ENCODE peak calls at places on chromosome X, in six cellular contexts. One of them, this sample, is unnamed.

GRCh38 chrX:74420194-74421035 is 878 bp upstream of the SLC16A2 start:
- DNase-seq in foreskin keratinocyte: peak; percentile 52
- DNase-seq in H9: peak; percentile 76
- DNase-seq in tibial artery: peak; percentile 92
- DNase-seq in HCT116: no peak
- DNase-seq in left ventricle myocardium inferior: peak; percentile 75
- DNase-seq in this sample: no peak

GRCh38 chrX:71171110-71171801 is 26.6 kb downstream of the NLGN3 start:
- DNase-seq in foreskin keratinocyte: no peak
- DNase-seq in H9: no peak
- DNase-seq in tibial artery: no peak
- DNase-seq in HCT116: no peak
- DNase-seq in left ventricle myocardium inferior: no peak
- DNase-seq in this sample: no peak

GRCh38 chrX:139158256-139158655 is 372.3 kb upstream of the F9 start:
- DNase-seq in foreskin keratinocyte: no peak
- DNase-seq in H9: no peak
- DNase-seq in tibial artery: no peak
- DNase-seq in HCT116: no peak
- DNase-seq in left ventricle myocardium inferior: no peak
- DNase-seq in this sample: no peak

GRCh38 chrX:107716816-107717700 is 58.5 kb downstream of the TSC22D3 start:
- DNase-seq in foreskin keratinocyte: peak; percentile 53
- DNase-seq in H9: peak; percentile 80
- DNase-seq in tibial artery: peak; percentile 96
- DNase-seq in HCT116: peak; percentile 46
- DNase-seq in left ventricle myocardium inferior: peak; percentile 83
- DNase-seq in this sample: no peak

GRCh38 chrX:78105944-78106650 is 2.0 kb downstream of the PGK1 start:
- DNase-seq in foreskin keratinocyte: no peak
- DNase-seq in H9: no peak
- DNase-seq in tibial artery: no peak
- DNase-seq in HCT116: no peak
- DNase-seq in left ventricle myocardium inferior: no peak
- DNase-seq in this sample: no peak

GRCh38 chrX:132401935-132402334 is 86.9 kb downstream of the MBNL3 start:
- DNase-seq in foreskin keratinocyte: peak; percentile 79
- DNase-seq in H9: no peak
- DNase-seq in tibial artery: no peak
- DNase-seq in HCT116: no peak
- DNase-seq in left ventricle myocardium inferior: no peak
- DNase-seq in this sample: no peak

GRCh38 chrX:115324194-115324593 is 34.7 kb downstream of the LUZP4 start:
- DNase-seq in foreskin keratinocyte: peak; percentile 51
- DNase-seq in H9: no peak
- DNase-seq in tibial artery: no peak
- DNase-seq in HCT116: no peak
- DNase-seq in left ventricle myocardium inferior: peak; percentile 22
- DNase-seq in this sample: no peak

GRCh38 chrX:35166023-35166422 is 223.4 kb downstream of the FAM47B start:
- DNase-seq in foreskin keratinocyte: no peak
- DNase-seq in H9: no peak
- DNase-seq in tibial artery: no peak
- DNase-seq in HCT116: no peak
- DNase-seq in left ventricle myocardium inferior: no peak
- DNase-seq in this sample: no peak

GRCh38 chrX:37679888-37680287 is 5.7 kb upstream of the XK start:
- DNase-seq in foreskin keratinocyte: no peak
- DNase-seq in H9: no peak
- DNase-seq in tibial artery: no peak
- DNase-seq in HCT116: no peak
- DNase-seq in left ventricle myocardium inferior: no peak
- DNase-seq in this sample: no peak

GRCh38 chrX:134369576-134369975 is 90.4 kb upstream of the HPRT1 start:
- DNase-seq in foreskin keratinocyte: no peak
- DNase-seq in H9: no peak
- DNase-seq in tibial artery: no peak
- DNase-seq in HCT116: no peak
- DNase-seq in left ventricle myocardium inferior: no peak
- DNase-seq in this sample: no peak

GRCh38 chrX:24276011-24276410 is 37.9 kb downstream of the SUPT20HL2 start:
- DNase-seq in foreskin keratinocyte: no peak
- DNase-seq in H9: no peak
- DNase-seq in tibial artery: no peak
- DNase-seq in HCT116: no peak
- DNase-seq in left ventricle myocardium inferior: no peak
- DNase-seq in this sample: no peak

GRCh38 chrX:50343917-50344316 is 126.7 kb downstream of the DGKK start:
- DNase-seq in foreskin keratinocyte: no peak
- DNase-seq in H9: no peak
- DNase-seq in tibial artery: no peak
- DNase-seq in HCT116: no peak
- DNase-seq in left ventricle myocardium inferior: no peak
- DNase-seq in this sample: no peak

GRCh38 chrX:119880076-119880475 is 8.4 kb downstream of the NDUFA1 start:
- DNase-seq in foreskin keratinocyte: no peak
- DNase-seq in H9: no peak
- DNase-seq in tibial artery: no peak
- DNase-seq in HCT116: no peak
- DNase-seq in left ventricle myocardium inferior: no peak
- DNase-seq in this sample: no peak

GRCh38 chrX:119885554-119886428 is 9.9 kb upstream of the AKAP14 start:
- DNase-seq in foreskin keratinocyte: no peak
- DNase-seq in H9: no peak
- DNase-seq in tibial artery: no peak
- DNase-seq in HCT116: no peak
- DNase-seq in left ventricle myocardium inferior: no peak
- DNase-seq in this sample: no peak

GRCh38 chrX:119878740-119879139 is 7.1 kb downstream of the NDUFA1 start:
- DNase-seq in foreskin keratinocyte: no peak
- DNase-seq in H9: no peak
- DNase-seq in tibial artery: no peak
- DNase-seq in HCT116: no peak
- DNase-seq in left ventricle myocardium inferior: no peak
- DNase-seq in this sample: no peak

GRCh38 chrX:119880552-119881437 is 9.2 kb downstream of the NDUFA1 start:
- DNase-seq in foreskin keratinocyte: peak; percentile 34
- DNase-seq in H9: peak; percentile 46
- DNase-seq in tibial artery: no peak
- DNase-seq in HCT116: peak; percentile 23
- DNase-seq in left ventricle myocardium inferior: no peak
- DNase-seq in this sample: no peak
- H3K27ac ChIP-seq in foreskin keratinocyte: no peak overlapping the region
- H3K27ac ChIP-seq in H9: no peak overlapping the region
- H3K27ac ChIP-seq in tibial artery: no peak overlapping the region
- H3K27ac ChIP-seq in HCT116: no peak overlapping the region
- H3K27ac ChIP-seq in left ventricle myocardium inferior: no peak overlapping the region
- H3K27ac ChIP-seq in this sample: no peak overlapping the region

DNA sequence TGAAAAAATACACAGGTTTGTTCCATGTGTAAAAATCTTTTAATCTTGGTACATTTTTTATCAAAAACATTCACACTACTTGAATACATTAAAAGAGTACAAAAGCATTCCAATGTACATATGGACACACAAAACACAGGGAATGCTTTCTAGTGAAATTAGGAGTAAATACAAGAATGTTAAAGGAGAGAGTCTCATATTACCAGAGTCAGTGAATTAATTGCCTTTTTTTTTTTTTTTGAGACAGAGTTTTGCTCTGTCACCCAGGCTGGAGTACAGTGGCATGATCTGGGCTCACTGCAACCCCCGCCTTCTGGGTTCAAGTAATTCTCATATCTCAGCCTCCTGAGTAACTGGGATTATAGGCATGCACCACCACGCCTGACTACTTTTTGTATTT is 17.0 kb downstream of the XIAP start:
- DNase-seq in foreskin keratinocyte: no peak
- DNase-seq in H9: no peak
- DNase-seq in tibial artery: no peak
- DNase-seq in HCT116: no peak
- DNase-seq in left ventricle myocardium inferior: no peak
- DNase-seq in this sample: no peak
- H3K4me1 ChIP-seq in foreskin keratinocyte: no peaks in the 10 kb centered on the region
- H3K4me1 ChIP-seq in H9: no peaks in the 10 kb centered on the region
- H3K4me1 ChIP-seq in tibial artery: no peaks in the 10 kb centered on the region
- H3K4me1 ChIP-seq in HCT116: no peaks in the 10 kb centered on the region
- H3K4me1 ChIP-seq in left ventricle myocardium inferior: peaks cover 45% of the 10 kb centered on the region
- H3K4me1 ChIP-seq in this sample: no peaks in the 10 kb centered on the region

GRCh38 chrX:40090961-40091360 is 6.8 kb downstream of the BCOR start:
- DNase-seq in foreskin keratinocyte: no peak
- DNase-seq in H9: peak; percentile 61
- DNase-seq in tibial artery: no peak
- DNase-seq in HCT116: no peak
- DNase-seq in left ventricle myocardium inferior: no peak
- DNase-seq in this sample: no peak
- H3K27me3 ChIP-seq in foreskin keratinocyte: no peaks in the 10 kb centered on the region
- H3K27me3 ChIP-seq in H9: peaks cover 32% of the 10 kb centered on the region
- H3K27me3 ChIP-seq in tibial artery: no peaks in the 10 kb centered on the region
- H3K27me3 ChIP-seq in HCT116: no peaks in the 10 kb centered on the region
- H3K27me3 ChIP-seq in left ventricle myocardium inferior: no peaks in the 10 kb centered on the region
- H3K27me3 ChIP-seq in this sample: peaks cover 6% of the 10 kb centered on the region

DNA sequence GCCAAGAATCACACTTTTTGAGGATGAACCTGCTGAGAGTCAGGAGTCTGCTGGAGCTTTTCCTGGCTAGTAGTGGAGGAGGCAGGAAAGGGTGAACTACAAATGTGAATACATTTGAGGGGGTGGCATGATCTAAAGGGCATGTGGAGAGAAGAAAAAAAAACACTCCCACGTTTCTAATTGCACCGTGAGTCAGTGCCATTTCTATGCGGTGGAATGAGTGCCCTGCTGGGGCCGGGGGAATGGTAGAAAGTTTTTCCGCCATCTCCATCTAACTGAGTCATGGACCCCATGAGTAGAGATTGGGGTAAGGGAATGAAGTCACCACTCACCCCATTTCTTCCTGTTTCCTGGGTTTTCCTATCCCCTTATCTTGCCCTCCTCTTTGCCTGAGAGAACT is 19.8 kb downstream of the BEX3 start:
- DNase-seq in foreskin keratinocyte: no peak
- DNase-seq in H9: no peak
- DNase-seq in tibial artery: no peak
- DNase-seq in HCT116: no peak
- DNase-seq in left ventricle myocardium inferior: no peak
- DNase-seq in this sample: no peak
- H3K27ac ChIP-seq in foreskin keratinocyte: no peak overlapping the region
- H3K27ac ChIP-seq in H9: no peak overlapping the region
- H3K27ac ChIP-seq in tibial artery: no peak overlapping the region
- H3K27ac ChIP-seq in HCT116: no peak overlapping the region
- H3K27ac ChIP-seq in left ventricle myocardium inferior: no peak overlapping the region
- H3K27ac ChIP-seq in this sample: no peak overlapping the region

GRCh38 chrX:17814059-17814458 is 47.0 kb downstream of the RAI2 start:
- DNase-seq in foreskin keratinocyte: no peak
- DNase-seq in H9: no peak
- DNase-seq in tibial artery: no peak
- DNase-seq in HCT116: no peak
- DNase-seq in left ventricle myocardium inferior: no peak
- DNase-seq in this sample: no peak
- H3K4me1 ChIP-seq in foreskin keratinocyte: no peaks in the 10 kb centered on the region
- H3K4me1 ChIP-seq in H9: no peaks in the 10 kb centered on the region
- H3K4me1 ChIP-seq in tibial artery: no peaks in the 10 kb centered on the region
- H3K4me1 ChIP-seq in HCT116: peaks cover 4% of the 10 kb centered on the region
- H3K4me1 ChIP-seq in left ventricle myocardium inferior: peaks cover 20% of the 10 kb centered on the region
- H3K4me1 ChIP-seq in this sample: no peaks in the 10 kb centered on the region

DNA sequence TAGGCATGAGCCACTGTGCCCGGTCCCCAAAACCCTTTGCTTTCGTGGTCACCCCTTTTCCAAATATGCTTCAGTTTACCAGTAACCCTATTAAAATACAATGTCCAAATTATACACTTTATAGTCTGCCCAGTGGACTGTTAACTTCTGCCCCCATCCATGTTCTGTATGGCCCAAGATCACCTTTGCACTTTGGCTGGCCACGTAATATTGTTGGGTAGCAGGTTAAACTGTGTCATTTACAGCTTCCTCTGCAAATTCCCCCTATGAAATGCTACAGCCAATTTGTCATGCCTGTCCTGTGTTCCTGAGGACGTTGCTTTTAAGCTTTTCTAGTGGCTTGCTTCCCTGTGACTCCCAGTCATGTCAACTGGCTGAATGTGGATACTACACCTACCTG is 101.1 kb upstream of the IL13RA1 start:
- DNase-seq in foreskin keratinocyte: no peak
- DNase-seq in H9: no peak
- DNase-seq in tibial artery: no peak
- DNase-seq in HCT116: no peak
- DNase-seq in left ventricle myocardium inferior: no peak
- DNase-seq in this sample: no peak
- H3K27me3 ChIP-seq in foreskin keratinocyte: no peaks in the 10 kb centered on the region
- H3K27me3 ChIP-seq in H9: no peaks in the 10 kb centered on the region
- H3K27me3 ChIP-seq in tibial artery: no peaks in the 10 kb centered on the region
- H3K27me3 ChIP-seq in HCT116: no peaks in the 10 kb centered on the region
- H3K27me3 ChIP-seq in left ventricle myocardium inferior: no peaks in the 10 kb centered on the region
- H3K27me3 ChIP-seq in this sample: no peaks in the 10 kb centered on the region

DNA sequence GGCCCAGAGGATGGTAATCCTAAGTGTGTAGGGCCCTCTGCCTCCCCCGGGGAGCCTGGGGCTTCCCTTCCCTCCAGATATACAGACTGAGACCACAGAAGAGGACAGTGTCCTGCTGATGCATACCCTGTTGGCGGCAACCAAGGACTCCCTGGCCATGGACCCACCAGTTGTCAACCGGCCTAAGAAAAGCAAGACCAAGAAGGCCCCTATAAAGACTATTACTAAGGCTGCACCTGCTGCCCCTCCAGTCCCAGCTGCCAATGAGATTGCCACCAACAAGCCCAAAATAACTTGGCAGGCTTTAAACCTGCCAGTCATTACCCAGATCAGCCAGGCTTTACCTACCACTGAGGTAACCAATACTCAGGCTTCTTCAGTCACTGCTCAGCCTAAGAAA is 1.9 kb downstream of the TRO start:
- DNase-seq in foreskin keratinocyte: no peak
- DNase-seq in H9: no peak
- DNase-seq in tibial artery: no peak
- DNase-seq in HCT116: no peak
- DNase-seq in left ventricle myocardium inferior: no peak
- DNase-seq in this sample: no peak
- H3K27ac ChIP-seq in foreskin keratinocyte: no peak overlapping the region
- H3K27ac ChIP-seq in H9: no peak overlapping the region
- H3K27ac ChIP-seq in tibial artery: no peak overlapping the region
- H3K27ac ChIP-seq in HCT116: no peak overlapping the region
- H3K27ac ChIP-seq in left ventricle myocardium inferior: no peak overlapping the region
- H3K27ac ChIP-seq in this sample: no peak overlapping the region

This sample was measured in iPS DF 6.9.